ENCODE peak calls at places on chromosomes 16 and 17, in eight cellular contexts. One of them, this sample, is unnamed.

GRCh38 chr17:226773-227580 is 45.5 kb upstream of the DOC2B start:
- DNase-seq in astrocyte of the cerebellum: no peak
- DNase-seq in cardiac muscle cell: no peak
- DNase-seq in ovary: peak
- DNase-seq in BJ: no peak
- DNase-seq in suprapubic skin: peak
- DNase-seq in Peyer's patch: no peak
- DNase-seq in fibroblast of mammary gland: no peak
- DNase-seq in this sample: no peak

GRCh38 chr16:61879-62281 is 8.3 kb downstream of the SNRNP25 start:
- DNase-seq in astrocyte of the cerebellum: no peak
- DNase-seq in suprapubic skin: no peak
- DNase-seq in ovary: no peak
- DNase-seq in BJ: no peak
- DNase-seq in cardiac muscle cell: no peak
- DNase-seq in fibroblast of mammary gland: no peak
- DNase-seq in Peyer's patch: no peak
- DNase-seq in this sample: no peak

GRCh38 chr17:21019976-21020575 is 22.7 kb downstream of the USP22 start:
- DNase-seq in fibroblast of mammary gland: peak
- DNase-seq in BJ: no peak
- DNase-seq in astrocyte of the cerebellum: no peak
- DNase-seq in cardiac muscle cell: no peak
- DNase-seq in suprapubic skin: no peak
- DNase-seq in Peyer's patch: peak
- DNase-seq in ovary: no peak
- DNase-seq in this sample: no peak

GRCh38 chr17:58121925-58122324 is 26.3 kb upstream of the OR4D1 start:
- DNase-seq in ovary: no peak
- DNase-seq in suprapubic skin: no peak
- DNase-seq in Peyer's patch: no peak
- DNase-seq in astrocyte of the cerebellum: peak
- DNase-seq in cardiac muscle cell: no peak
- DNase-seq in fibroblast of mammary gland: peak
- DNase-seq in BJ: no peak
- DNase-seq in this sample: no peak

GRCh38 chr17:57419940-57420522 is 163.7 kb downstream of the MSI2 start:
- DNase-seq in ovary: no peak
- DNase-seq in suprapubic skin: no peak
- DNase-seq in astrocyte of the cerebellum: no peak
- DNase-seq in cardiac muscle cell: no peak
- DNase-seq in Peyer's patch: no peak
- DNase-seq in fibroblast of mammary gland: no peak
- DNase-seq in BJ: no peak
- DNase-seq in this sample: no peak

GRCh38 chr17:7261377-7262191 is 694 bp downstream of the CLDN7 start:
- DNase-seq in ovary: no peak
- DNase-seq in BJ: no peak
- DNase-seq in fibroblast of mammary gland: no peak
- DNase-seq in cardiac muscle cell: no peak
- DNase-seq in suprapubic skin: no peak
- DNase-seq in Peyer's patch: no peak
- DNase-seq in astrocyte of the cerebellum: no peak
- DNase-seq in this sample: no peak

GRCh38 chr16:81409016-81409556 is 35.5 kb upstream of the CMIP start:
- DNase-seq in astrocyte of the cerebellum: no peak
- DNase-seq in fibroblast of mammary gland: no peak
- DNase-seq in Peyer's patch: no peak
- DNase-seq in BJ: no peak
- DNase-seq in ovary: no peak
- DNase-seq in cardiac muscle cell: no peak
- DNase-seq in suprapubic skin: no peak
- DNase-seq in this sample: no peak

GRCh38 chr16:9050102-9050830 is 41.2 kb upstream of the HAPSTR1 start:
- DNase-seq in Peyer's patch: no peak
- DNase-seq in fibroblast of mammary gland: peak
- DNase-seq in cardiac muscle cell: peak
- DNase-seq in ovary: no peak
- DNase-seq in BJ: no peak
- DNase-seq in suprapubic skin: no peak
- DNase-seq in astrocyte of the cerebellum: no peak
- DNase-seq in this sample: no peak

GRCh38 chr17:79581306-79581932 is 29.4 kb downstream of the RBFOX3 start:
- DNase-seq in astrocyte of the cerebellum: no peak
- DNase-seq in ovary: no peak
- DNase-seq in cardiac muscle cell: no peak
- DNase-seq in Peyer's patch: no peak
- DNase-seq in fibroblast of mammary gland: no peak
- DNase-seq in suprapubic skin: no peak
- DNase-seq in BJ: no peak
- DNase-seq in this sample: no peak

GRCh38 chr17:81582341-81582740 is 30.2 kb upstream of the FAAP100 start:
- DNase-seq in astrocyte of the cerebellum: no peak
- DNase-seq in Peyer's patch: no peak
- DNase-seq in BJ: no peak
- DNase-seq in suprapubic skin: no peak
- DNase-seq in ovary: no peak
- DNase-seq in cardiac muscle cell: no peak
- DNase-seq in fibroblast of mammary gland: peak
- DNase-seq in this sample: no peak

GRCh38 chr16:59697746-59698145 is 963.6 kb upstream of the GOT2 start:
- DNase-seq in suprapubic skin: no peak
- DNase-seq in astrocyte of the cerebellum: peak
- DNase-seq in Peyer's patch: no peak
- DNase-seq in BJ: no peak
- DNase-seq in fibroblast of mammary gland: no peak
- DNase-seq in cardiac muscle cell: no peak
- DNase-seq in ovary: no peak
- DNase-seq in this sample: no peak

GRCh38 chr17:39402890-39403605 is 1.6 kb upstream of the FBXL20 start:
- DNase-seq in ovary: no peak
- DNase-seq in cardiac muscle cell: no peak
- DNase-seq in Peyer's patch: no peak
- DNase-seq in fibroblast of mammary gland: no peak
- DNase-seq in astrocyte of the cerebellum: no peak
- DNase-seq in BJ: no peak
- DNase-seq in suprapubic skin: no peak
- DNase-seq in this sample: no peak

GRCh38 chr17:41329279-41329925 is 13.9 kb upstream of the KRTAP17-1 start:
- DNase-seq in fibroblast of mammary gland: peak
- DNase-seq in astrocyte of the cerebellum: no peak
- DNase-seq in BJ: no peak
- DNase-seq in ovary: no peak
- DNase-seq in Peyer's patch: peak
- DNase-seq in suprapubic skin: peak
- DNase-seq in cardiac muscle cell: peak
- DNase-seq in this sample: no peak

GRCh38 chr16:15055141-15056053 is 477 bp downstream of the NTAN1 start:
- DNase-seq in BJ: no peak
- DNase-seq in ovary: no peak
- DNase-seq in astrocyte of the cerebellum: no peak
- DNase-seq in fibroblast of mammary gland: peak
- DNase-seq in suprapubic skin: peak
- DNase-seq in Peyer's patch: peak
- DNase-seq in cardiac muscle cell: no peak
- DNase-seq in this sample: no peak

GRCh38 chr16:2820836-2821482 is 3.9 kb downstream of the PRSS21 start:
- DNase-seq in BJ: no peak
- DNase-seq in fibroblast of mammary gland: no peak
- DNase-seq in ovary: peak
- DNase-seq in astrocyte of the cerebellum: no peak
- DNase-seq in Peyer's patch: peak
- DNase-seq in cardiac muscle cell: no peak
- DNase-seq in suprapubic skin: peak
- DNase-seq in this sample: no peak

GRCh38 chr16:54657058-54657708 is 273.5 kb upstream of the IRX5 start:
- DNase-seq in cardiac muscle cell: no peak
- DNase-seq in suprapubic skin: no peak
- DNase-seq in BJ: no peak
- DNase-seq in astrocyte of the cerebellum: peak
- DNase-seq in ovary: no peak
- DNase-seq in Peyer's patch: no peak
- DNase-seq in fibroblast of mammary gland: peak
- DNase-seq in this sample: peak

GRCh38 chr17:38958756-38959155 is 8.4 kb downstream of the FBXO47 start:
- DNase-seq in ovary: no peak
- DNase-seq in fibroblast of mammary gland: no peak
- DNase-seq in suprapubic skin: no peak
- DNase-seq in cardiac muscle cell: no peak
- DNase-seq in Peyer's patch: no peak
- DNase-seq in BJ: peak
- DNase-seq in astrocyte of the cerebellum: peak
- DNase-seq in this sample: no peak

GRCh38 chr17:81491193-81491592 is 21.4 kb downstream of the ACTG1 start:
- DNase-seq in Peyer's patch: peak
- DNase-seq in BJ: no peak
- DNase-seq in fibroblast of mammary gland: no peak
- DNase-seq in ovary: no peak
- DNase-seq in astrocyte of the cerebellum: no peak
- DNase-seq in cardiac muscle cell: no peak
- DNase-seq in suprapubic skin: no peak
- DNase-seq in this sample: no peak

DNA sequence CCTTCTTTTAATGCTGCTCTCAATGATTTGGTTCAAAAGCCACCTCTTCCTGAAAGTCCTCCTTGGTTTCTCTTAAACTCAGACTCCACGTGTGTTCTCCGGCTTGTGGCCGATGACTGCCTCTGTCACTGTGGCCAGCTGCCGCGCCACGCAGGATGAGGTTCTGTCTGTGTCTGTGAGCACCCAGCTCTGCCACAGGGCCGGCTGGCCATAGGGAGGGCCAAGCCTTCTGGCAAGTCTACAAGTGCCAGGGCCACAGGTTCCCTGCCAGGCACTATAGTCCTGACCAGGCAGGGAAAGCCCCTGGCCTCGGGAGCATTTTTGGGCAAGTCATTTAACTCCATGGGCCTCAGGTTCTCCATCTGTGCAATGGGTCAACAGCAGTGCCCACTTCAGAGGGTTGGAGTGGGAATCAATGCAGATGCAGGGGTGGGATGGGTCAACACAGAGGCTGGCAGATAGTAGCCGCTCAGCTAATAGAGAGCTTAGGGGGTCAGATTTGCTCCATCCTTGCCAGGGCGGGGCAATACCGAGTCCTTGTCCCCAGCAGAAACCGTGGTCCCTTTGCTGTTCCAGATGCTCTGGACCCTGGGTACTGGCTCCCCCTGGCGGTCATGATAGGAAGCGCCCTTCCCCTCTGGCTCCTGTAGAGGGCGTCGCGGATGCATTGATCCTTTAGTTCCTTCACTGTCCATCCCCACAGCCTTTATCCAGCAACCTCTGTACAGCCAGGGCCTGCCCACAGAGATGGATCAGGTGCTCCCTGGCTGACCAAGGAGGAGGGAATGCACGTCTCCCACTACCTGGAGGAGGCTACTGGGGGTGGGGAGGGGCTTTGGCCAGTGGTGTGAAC is 19.3 kb upstream of the ADGRG3 start:
- DNase-seq in cardiac muscle cell: peak
- DNase-seq in fibroblast of mammary gland: peak
- DNase-seq in astrocyte of the cerebellum: peak
- DNase-seq in ovary: peak
- DNase-seq in suprapubic skin: peak
- DNase-seq in Peyer's patch: peak
- DNase-seq in BJ: no peak
- DNase-seq in this sample: peak
- TF ChIP-seq CTCF in cardiac muscle cell: peak
- TF ChIP-seq CTCF in fibroblast of mammary gland: peak
- TF ChIP-seq CTCF in astrocyte of the cerebellum: peak
- TF ChIP-seq CTCF in ovary: peak
- TF ChIP-seq CTCF in suprapubic skin: peak
- TF ChIP-seq CTCF in Peyer's patch: peak
- TF ChIP-seq CTCF in BJ: peak
- TF ChIP-seq CTCF in this sample: peak

DNA sequence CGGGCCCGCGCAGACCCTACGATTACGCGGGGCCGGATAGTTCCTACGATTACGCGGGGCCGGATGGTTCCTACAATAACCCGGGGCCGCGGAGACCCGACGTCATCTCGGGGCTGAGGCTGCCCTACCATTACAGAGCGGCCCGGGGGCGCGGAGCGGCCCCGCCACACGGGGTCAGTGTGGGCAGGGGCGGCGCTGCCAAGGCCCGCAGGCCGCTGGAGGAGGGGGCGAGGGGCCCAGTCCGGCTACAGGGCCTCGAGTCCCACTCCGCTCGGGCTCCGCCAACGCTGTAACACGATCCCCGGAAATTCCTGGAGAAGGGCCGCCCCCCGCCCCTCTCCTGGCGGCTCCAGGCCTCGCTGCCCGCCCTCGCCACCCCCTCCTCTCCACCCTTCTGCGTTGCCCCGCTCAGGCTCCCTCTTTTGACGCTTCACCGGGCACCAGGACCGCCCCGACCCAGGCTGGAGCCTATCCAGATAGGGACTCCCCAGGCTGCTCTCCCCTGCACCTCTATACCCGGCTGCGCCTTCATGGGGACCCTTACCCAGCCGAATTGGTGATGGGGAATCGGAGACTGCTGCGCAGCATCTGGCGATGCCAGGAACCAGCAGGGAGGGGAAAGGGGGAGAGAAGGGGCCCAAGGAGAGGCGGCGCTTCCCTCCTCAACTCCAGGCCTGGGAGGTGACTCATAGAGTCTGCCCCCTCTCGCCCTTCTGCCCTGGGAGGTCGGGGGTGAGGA is at the start of gene RAB34:
- DNase-seq in suprapubic skin: peak
- DNase-seq in ovary: peak
- DNase-seq in Peyer's patch: peak
- DNase-seq in BJ: peak
- DNase-seq in astrocyte of the cerebellum: peak
- DNase-seq in cardiac muscle cell: peak
- DNase-seq in fibroblast of mammary gland: peak
- DNase-seq in this sample: no peak
- H3K4me3 ChIP-seq in suprapubic skin: peak
- H3K4me3 ChIP-seq in ovary: peak
- H3K4me3 ChIP-seq in Peyer's patch: peak
- H3K4me3 ChIP-seq in BJ: peak
- H3K4me3 ChIP-seq in astrocyte of the cerebellum: peak
- H3K4me3 ChIP-seq in cardiac muscle cell: peak
- H3K4me3 ChIP-seq in fibroblast of mammary gland: peak
- H3K4me3 ChIP-seq in this sample: no peak

DNA sequence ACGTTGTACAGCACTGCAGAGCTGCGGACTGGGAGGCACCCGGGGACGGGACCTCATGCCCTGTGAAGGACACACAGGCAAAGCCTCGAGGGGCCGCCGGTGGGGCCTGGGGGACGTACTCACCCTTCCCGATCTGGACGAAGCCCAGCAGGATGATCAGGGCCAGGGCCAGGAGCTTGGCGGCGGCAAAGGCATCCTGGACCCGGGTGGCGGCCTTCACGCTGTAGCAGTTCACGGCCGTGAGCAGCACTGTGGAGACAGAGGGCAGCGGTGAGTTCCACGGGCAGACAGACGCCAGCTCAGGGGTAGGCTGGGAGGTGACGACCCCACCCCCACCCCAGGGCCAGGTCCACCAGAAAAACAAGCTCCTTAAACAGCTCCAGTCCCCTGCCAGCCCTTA is 17.7 kb downstream of the SLC7A5 start:
- DNase-seq in BJ: no peak
- DNase-seq in fibroblast of mammary gland: no peak
- DNase-seq in ovary: peak
- DNase-seq in cardiac muscle cell: peak
- DNase-seq in suprapubic skin: no peak
- DNase-seq in astrocyte of the cerebellum: no peak
- DNase-seq in Peyer's patch: no peak
- DNase-seq in this sample: no peak
- TF ChIP-seq CTCF in BJ: no peak
- TF ChIP-seq CTCF in fibroblast of mammary gland: no peak
- TF ChIP-seq CTCF in ovary: no peak
- TF ChIP-seq CTCF in cardiac muscle cell: no peak
- TF ChIP-seq CTCF in suprapubic skin: no peak
- TF ChIP-seq CTCF in astrocyte of the cerebellum: no peak
- TF ChIP-seq CTCF in Peyer's patch: no peak
- TF ChIP-seq CTCF in this sample: peak

GRCh38 chr17:5049314-5049819 is 14.1 kb upstream of the SLC52A1 start:
- DNase-seq in suprapubic skin: no peak
- DNase-seq in fibroblast of mammary gland: no peak
- DNase-seq in Peyer's patch: peak
- DNase-seq in ovary: no peak
- DNase-seq in astrocyte of the cerebellum: no peak
- DNase-seq in BJ: no peak
- DNase-seq in cardiac muscle cell: no peak
- DNase-seq in this sample: no peak
- H3K4me3 ChIP-seq in suprapubic skin: no peak
- H3K4me3 ChIP-seq in fibroblast of mammary gland: no peak
- H3K4me3 ChIP-seq in Peyer's patch: no peak
- H3K4me3 ChIP-seq in ovary: no peak
- H3K4me3 ChIP-seq in astrocyte of the cerebellum: no peak
- H3K4me3 ChIP-seq in BJ: no peak
- H3K4me3 ChIP-seq in cardiac muscle cell: no peak
- H3K4me3 ChIP-seq in this sample: no peak

This sample was measured in LNCaP clone FGC.